ENCODE peak calls at places on chromosome 15, in four cellular contexts. G is K562, H is A549, U is HepG2. J is an unnamed sample.

GRCh38 chr15:88484781-88485246 is 17.3 kb downstream of the MRPS11 start:
- DNase-seq in G (no peak), H (no peak), U (no peak), J (peak)

GRCh38 chr15:46660096-46660842 is 1025.4 kb downstream of the SQOR start:
- DNase-seq in G (no peak), H (no peak), U (no peak), J (no peak)

GRCh38 chr15:78915341-78916087 is 29.3 kb downstream of the CTSH start:
- DNase-seq in G (no peak), H (no peak), U (no peak), J (no peak)

GRCh38 chr15:52191207-52191606 is at the start of gene GNB5:
- DNase-seq in G (peak), H (no peak), U (no peak), J (no peak)

GRCh38 chr15:42401544-42402478 is 42.5 kb downstream of the CAPN3 start:
- DNase-seq in G (peak), H (no peak), U (no peak), J (no peak)

GRCh38 chr15:52140646-52141045 is 28.1 kb upstream of the BCL2L10 start:
- DNase-seq in G (no peak), H (no peak), U (no peak), J (no peak)

GRCh38 chr15:42919794-42920280 is 741 bp downstream of the TTBK2 start:
- DNase-seq in G (peak), H (peak), U (peak), J (peak)

GRCh38 chr15:63763476-63764123 is 70.1 kb downstream of the HERC1 start:
- DNase-seq in G (no peak), H (no peak), U (no peak), J (peak)

GRCh38 chr15:98876461-98877369 is 130.9 kb downstream of the PGPEP1L start:
- DNase-seq in G (no peak), H (no peak), U (no peak), J (peak)

GRCh38 chr15:45186771-45187577 is 792 bp downstream of the SHF start:
- DNase-seq in G (no peak), H (no peak), U (peak), J (no peak)

GRCh38 chr15:43487271-43487895 is 5.6 kb downstream of the TP53BP1 start:
- DNase-seq in G (no peak), H (no peak), U (no peak), J (peak)

GRCh38 chr15:91782221-91782620 is 71.3 kb upstream of the SLCO3A1 start:
- DNase-seq in G (no peak), H (no peak), U (no peak), J (no peak)

GRCh38 chr15:63971427-63971805 is 74.9 kb downstream of the DAPK2 start:
- DNase-seq in G (peak), H (no peak), U (no peak), J (no peak)

GRCh38 chr15:38624248-38625214 is 59.9 kb upstream of the RASGRP1 start:
- DNase-seq in G (no peak), H (no peak), U (no peak), J (no peak)

GRCh38 chr15:56102401-56102800 is 109.0 kb upstream of the NEDD4 start:
- DNase-seq in G (no peak), H (no peak), U (no peak), J (no peak)

GRCh38 chr15:73598540-73599195 is 34.5 kb downstream of the NPTN start:
- DNase-seq in G (no peak), H (no peak), U (no peak), J (peak)

GRCh38 chr15:73599934-73600333 is 33.3 kb downstream of the NPTN start:
- DNase-seq in G (no peak), H (peak), U (no peak), J (peak)

GRCh38 chr15:73602444-73602843 is 30.7 kb downstream of the NPTN start:
- DNase-seq in G (no peak), H (no peak), U (no peak), J (no peak)

GRCh38 chr15:73601449-73602425 is 31.5 kb downstream of the NPTN start:
- DNase-seq in G (peak), H (peak), U (peak), J (peak)

GRCh38 chr15:73600413-73601050 is 32.7 kb downstream of the NPTN start:
- DNase-seq in G (no peak), H (no peak), U (no peak), J (no peak)
- TF ChIP-seq MAZ in G (no peak), H (no peak), U (no peak), J (no peak)

GRCh38 chr15:74403590-74403919 is 30.2 kb downstream of the SEMA7A start:
- DNase-seq in G (no peak), H (no peak), U (no peak), J (no peak)
- TF ChIP-seq MAZ in G (no peak), H (no peak), U (no peak), J (no peak)

GRCh38 chr15:68311859-68312557 is 34.5 kb downstream of the FEM1B start:
- DNase-seq in G (no peak), H (no peak), U (no peak), J (no peak)

GRCh38 chr15:68310811-68311463 is 33.4 kb downstream of the FEM1B start:
- DNase-seq in G (no peak), H (no peak), U (no peak), J (no peak)

GRCh38 chr15:68309024-68309423 is 31.5 kb downstream of the FEM1B start:
- DNase-seq in G (no peak), H (peak), U (peak), J (peak)

GRCh38 chr15:68311464-68311835 is 33.9 kb downstream of the FEM1B start:
- DNase-seq in G (no peak), H (no peak), U (no peak), J (no peak)

DNA sequence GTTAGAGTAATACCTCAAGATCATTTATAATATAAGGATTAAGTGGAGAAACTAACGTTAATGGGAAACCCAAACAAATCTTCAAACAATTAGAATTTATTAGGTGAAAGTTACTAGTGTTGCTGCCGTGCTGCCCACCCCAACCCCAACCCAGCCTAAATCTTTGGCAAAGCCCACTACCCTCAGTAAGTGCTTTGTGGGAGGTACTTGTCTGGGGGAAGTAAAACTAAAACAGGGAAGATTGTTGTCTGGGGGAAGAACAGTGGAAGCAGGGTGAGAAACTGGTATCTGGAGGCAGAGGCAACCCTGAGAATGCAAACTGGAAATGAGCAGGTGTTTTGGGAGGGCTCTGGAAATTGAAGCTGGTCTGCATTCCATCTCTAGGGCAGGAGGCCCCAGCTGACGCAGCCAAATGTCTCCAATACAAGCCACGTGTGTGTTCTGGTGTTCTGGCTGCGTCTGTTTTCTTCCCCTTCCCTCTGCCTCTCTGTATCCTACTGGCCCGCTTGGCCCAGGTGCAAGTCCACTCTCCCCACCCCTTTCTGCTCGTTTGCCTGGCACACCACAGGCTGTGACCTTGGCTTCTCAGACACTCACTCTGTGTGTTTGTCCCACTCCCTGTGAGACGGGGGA is 32.7 kb downstream of the FEM1B start:
- DNase-seq in G (no peak), H (no peak), U (no peak), J (no peak)
- TF ChIP-seq MAZ in G (no peak), H (no peak), U (no peak), J (no peak)

GRCh38 chr15:50777045-50777444 is 11.5 kb upstream of the SPPL2A start:
- DNase-seq in G (no peak), H (peak), U (no peak), J (no peak)
- TF ChIP-seq MAZ in G (no peak), H (no peak), U (no peak), J (no peak)